ENCODE peak calls at places on chromosomes 2 and 18, in eight cellular contexts. F is NCI-H82; M is stimulated activated CD4-positive, alpha-beta T cell treated with anti-CD3 and anti-CD28 coated beads, Interleukin-15, amount 100 ng/mL, for 1 hour; O is spleen; C is activated gamma-delta T cell treated with anti-CD3 and anti-CD28 coated beads, Interleukin-2, amount 50 U/mL, for 16 hours; N is LHCN-M2; I is NCI-H1436 treated with DMSO at 0.1 percent for 48 hours; R is NCI-H1092. B is an unnamed sample.

GRCh38 chr2:9774266-9774665 is 69.0 kb upstream of the TAF1B start:
- DNase-seq in F (no peak), M (no peak), O (peak; percentile 64), C (no peak), N (peak; percentile 31), I (no peak), R (no peak), B (no peak)

GRCh38 chr18:70363861-70364260 is 75.0 kb downstream of the SOCS6 start:
- DNase-seq in F (no peak), M (no peak), O (no peak), C (no peak), N (peak; percentile 74), I (no peak), R (no peak), B (no peak)

GRCh38 chr2:102764083-102764482 is 2.3 kb downstream of the TMEM182 start:
- DNase-seq in F (no peak), M (no peak), O (no peak), C (no peak), N (no peak), I (no peak), R (no peak), B (no peak)

GRCh38 chr18:48061781-48062570 is 131.5 kb upstream of the SMAD2 start:
- DNase-seq in F (peak; percentile 60), M (no peak), O (peak; percentile 20), C (no peak), N (no peak), I (no peak), R (no peak), B (no peak)

GRCh38 chr2:95071856-95072255 is 46.3 kb downstream of the MAL start:
- DNase-seq in F (no peak), M (no peak), O (no peak), C (no peak), N (no peak), I (no peak), R (no peak), B (no peak)

GRCh38 chr2:101251844-101252407 is 760 bp upstream of the CNOT11 start:
- DNase-seq in F (peak; percentile 71), M (no peak), O (no peak), C (no peak), N (no peak), I (peak; percentile 37), R (no peak), B (no peak)

GRCh38 chr2:85748948-85749875 is 4.6 kb upstream of the ATOH8 start:
- DNase-seq in F (no peak), M (no peak), O (peak; percentile 27), C (no peak), N (no peak), I (no peak), R (no peak), B (no peak)

GRCh38 chr2:3127279-3127690 is 250.3 kb downstream of the EIPR1 start:
- DNase-seq in F (peak; percentile 57), M (no peak), O (no peak), C (no peak), N (no peak), I (no peak), R (no peak), B (no peak)

GRCh38 chr2:38423763-38424162 is 46.7 kb upstream of the ATL2 start:
- DNase-seq in F (no peak), M (no peak), O (no peak), C (no peak), N (no peak), I (no peak), R (no peak), B (no peak)

GRCh38 chr2:206983156-206983875 is 44.0 kb downstream of the CPO start:
- DNase-seq in F (no peak), M (no peak), O (no peak), C (no peak), N (peak; percentile 31), I (no peak), R (no peak), B (no peak)

B was measured in tibial nerve.